ENCODE peak calls at places on chromosomes 12 and 14, in seven cellular contexts. O is Panc1; C is mammary epithelial cell; H is BE2C; T is adipocyte; V is CD8-positive, alpha-beta memory T cell; E is Caco-2. L is an unnamed sample.
A peak's percentile ranks its signal among the peaks of the same experiment; 100 is the strongest.

GRCh38 chr12:29191267-29191889 is 42.3 kb downstream of the FAR2 start:
- DNase-seq in O (no peak), C (no peak), H (no peak), T (no peak), V (no peak), E (no peak), L (no peak)

GRCh38 chr12:113214938-113215400 is 6.3 kb upstream of the TPCN1 start:
- DNase-seq in O (no peak), C (peak; percentile 95), H (no peak), T (peak; percentile 99), V (no peak), E (peak; percentile 48), L (no peak)

GRCh38 chr14:63605041-63605532 is 36.6 kb downstream of the WDR89 start:
- DNase-seq in O (no peak), C (peak; percentile 37), H (no peak), T (no peak), V (no peak), E (no peak), L (no peak)

GRCh38 chr14:63432228-63432627 is 110.9 kb downstream of the PPP2R5E start:
- DNase-seq in O (no peak), C (no peak), H (no peak), T (no peak), V (no peak), E (no peak), L (no peak)

GRCh38 chr12:25811656-25812126 is 146.8 kb upstream of the RASSF8 start:
- DNase-seq in O (peak; percentile 27), C (peak; percentile 52), H (no peak), T (no peak), V (no peak), E (no peak), L (no peak)

GRCh38 chr12:40013847-40014246 is 92.0 kb downstream of the SLC2A13 start:
- DNase-seq in O (no peak), C (no peak), H (no peak), T (no peak), V (no peak), E (no peak), L (no peak)

GRCh38 chr14:91330111-91330696 is 85.7 kb upstream of the GPR68 start:
- DNase-seq in O (no peak), C (no peak), H (no peak), T (no peak), V (no peak), E (no peak), L (no peak)

GRCh38 chr14:95577067-95577800 is 42.4 kb downstream of the GLRX5 start:
- DNase-seq in O (no peak), C (no peak), H (no peak), T (no peak), V (no peak), E (no peak), L (no peak)

GRCh38 chr12:88624911-88625310 is 44.6 kb upstream of the KITLG start:
- DNase-seq in O (no peak), C (peak; percentile 40), H (no peak), T (peak; percentile 82), V (no peak), E (no peak), L (no peak)

GRCh38 chr12:92065018-92065499 is 80.6 kb downstream of the BTG1 start:
- DNase-seq in O (no peak), C (no peak), H (no peak), T (peak; percentile 15), V (peak; percentile 58), E (no peak), L (no peak)

GRCh38 chr12:32486158-32486557 is 86.8 kb downstream of the FGD4 start:
- DNase-seq in O (no peak), C (peak; percentile 59), H (no peak), T (no peak), V (no peak), E (no peak), L (no peak)

GRCh38 chr12:3544296-3544965 is 53.4 kb downstream of the PRMT8 start:
- DNase-seq in O (no peak), C (no peak), H (no peak), T (no peak), V (no peak), E (peak; percentile 58), L (no peak)

GRCh38 chr12:45191239-45191638 is 24.7 kb upstream of the ANO6 start:
- DNase-seq in O (no peak), C (peak; percentile 29), H (no peak), T (peak; percentile 22), V (no peak), E (no peak), L (no peak)

GRCh38 chr12:57838594-57839302 is 7.8 kb downstream of the CTDSP2 start:
- DNase-seq in O (no peak), C (no peak), H (no peak), T (no peak), V (no peak), E (no peak), L (no peak)

GRCh38 chr12:75658286-75658685 is 146.9 kb upstream of the KRR1 start:
- DNase-seq in O (no peak), C (no peak), H (no peak), T (no peak), V (no peak), E (no peak), L (no peak)

GRCh38 chr12:75657866-75658265 is 146.5 kb upstream of the KRR1 start:
- DNase-seq in O (no peak), C (no peak), H (no peak), T (no peak), V (no peak), E (no peak), L (no peak)

GRCh38 chr12:75660805-75661404 is 149.5 kb upstream of the KRR1 start:
- DNase-seq in O (no peak), C (peak; percentile 89), H (no peak), T (no peak), V (no peak), E (no peak), L (no peak)

GRCh38 chr12:75660107-75660530 is 148.7 kb upstream of the KRR1 start:
- DNase-seq in O (no peak), C (peak; percentile 97), H (no peak), T (peak; percentile 48), V (no peak), E (no peak), L (no peak)

DNA sequence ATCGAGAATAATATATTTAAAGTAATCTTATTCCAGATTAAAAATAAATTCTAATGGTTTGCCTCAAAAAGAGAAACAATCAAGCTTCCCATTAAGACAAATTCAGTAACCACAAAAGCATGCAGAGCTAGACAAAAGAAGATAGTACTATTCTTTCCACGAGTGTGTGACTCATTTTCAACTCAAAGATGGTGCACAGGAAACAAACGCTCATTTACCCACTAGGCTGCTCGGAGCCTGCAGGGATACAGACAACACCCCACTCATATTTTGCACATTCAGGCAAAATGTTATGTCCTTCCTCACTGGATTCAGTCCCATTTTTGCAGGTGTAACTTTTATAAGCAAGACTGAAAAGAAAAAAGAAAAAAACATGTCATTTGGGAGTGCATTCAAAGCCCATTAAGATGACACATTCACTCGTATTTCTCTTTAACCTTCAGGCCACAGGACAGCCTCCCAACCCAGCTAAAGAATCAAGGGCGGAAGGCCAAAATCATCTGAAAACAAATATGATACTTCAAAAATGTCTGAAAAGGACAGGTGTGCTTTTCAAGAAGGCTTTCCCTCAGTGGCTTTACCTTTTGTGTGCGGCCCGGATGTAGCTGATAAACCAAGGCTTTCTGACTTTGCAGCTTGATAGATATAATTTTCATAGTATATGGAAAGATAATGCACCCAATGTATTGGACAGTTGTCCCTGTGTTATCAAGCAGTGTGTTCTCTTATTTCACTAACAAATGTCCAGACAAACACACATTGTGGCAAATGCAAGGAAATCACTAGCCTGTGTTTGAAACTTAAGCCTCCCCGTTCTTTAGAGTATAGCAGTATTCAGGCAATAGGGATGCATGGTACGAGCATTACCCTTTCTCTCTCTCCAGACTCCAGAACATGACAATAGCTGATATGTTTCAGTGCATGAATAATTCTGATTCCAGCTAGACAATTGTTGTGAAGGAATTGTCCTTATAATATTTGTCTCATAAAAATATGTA is 147.7 kb upstream of the KRR1 start:
- DNase-seq in O (no peak), C (peak; percentile 86), H (no peak), T (peak; percentile 63), V (no peak), E (no peak), L (no peak)
- H3K4me1 ChIP-seq in O (peaks cover 46% of the 10 kb centered on the region), C (peaks cover 66% of the 10 kb centered on the region), H (no peaks in the 10 kb centered on the region), T (peaks cover 8% of the 10 kb centered on the region), V (no peaks in the 10 kb centered on the region), E (no peaks in the 10 kb centered on the region), L (no peaks in the 10 kb centered on the region)

DNA sequence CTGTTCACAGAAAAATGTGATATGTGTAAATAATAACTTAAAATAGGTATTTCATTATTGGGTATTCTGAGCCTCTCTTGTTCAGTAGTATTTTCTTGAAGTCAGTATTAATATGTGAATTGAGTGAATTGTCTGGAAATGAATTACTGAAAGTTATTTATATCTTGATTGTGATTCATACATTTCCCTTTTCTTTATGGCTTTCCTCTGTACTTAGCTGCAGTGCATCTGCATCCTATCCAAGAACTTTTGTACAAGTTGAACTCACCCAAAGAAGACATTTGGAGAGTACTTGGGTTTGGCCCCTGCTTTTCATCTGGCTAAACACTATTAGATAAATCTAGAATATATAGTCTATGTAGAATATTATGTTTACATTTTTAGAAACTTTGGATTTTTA is 326.0 kb downstream of the RAD51B start:
- DNase-seq in O (no peak), C (no peak), H (no peak), T (peak; percentile 26), V (no peak), E (no peak), L (no peak)
- H3K4me1 ChIP-seq in O (peaks cover 8% of the 10 kb centered on the region), C (peaks cover 73% of the 10 kb centered on the region), H (no peaks in the 10 kb centered on the region), T (peaks cover 69% of the 10 kb centered on the region), V (no peaks in the 10 kb centered on the region), E (peaks cover 26% of the 10 kb centered on the region), L (no peaks in the 10 kb centered on the region)

DNA sequence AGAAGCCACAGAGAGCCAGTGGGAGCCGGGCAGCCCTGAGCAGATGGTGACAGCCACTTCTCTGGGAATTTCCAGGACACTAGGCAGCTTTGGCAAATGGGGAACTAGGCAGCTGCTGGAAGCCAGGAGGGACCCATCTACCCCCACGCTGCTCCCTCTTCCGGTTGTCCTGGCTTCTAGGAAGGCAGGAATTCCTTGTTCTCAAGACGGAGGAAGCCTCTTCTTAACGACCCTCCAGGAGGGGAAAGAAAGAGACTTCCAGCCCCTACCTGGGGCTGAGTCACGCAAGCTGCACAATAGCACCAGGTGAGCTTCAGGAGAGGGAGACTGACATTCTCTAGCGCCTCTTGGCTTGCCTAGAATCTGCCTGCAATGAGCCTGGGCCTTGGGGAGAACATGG is 141.5 kb downstream of the ANO2 start:
- DNase-seq in O (no peak), C (no peak), H (no peak), T (no peak), V (no peak), E (no peak), L (no peak)
- H3K4me1 ChIP-seq in O (no peaks in the 10 kb centered on the region), C (no peaks in the 10 kb centered on the region), H (no peaks in the 10 kb centered on the region), T (no peaks in the 10 kb centered on the region), V (no peaks in the 10 kb centered on the region), E (peaks cover 8% of the 10 kb centered on the region), L (no peaks in the 10 kb centered on the region)

GRCh38 chr14:56176530-56176929 is 58.3 kb downstream of the PELI2 start:
- DNase-seq in O (no peak), C (no peak), H (no peak), T (no peak), V (no peak), E (no peak), L (no peak)
- H3K4me1 ChIP-seq in O (no peaks in the 10 kb centered on the region), C (no peaks in the 10 kb centered on the region), H (no peaks in the 10 kb centered on the region), T (peaks cover 14% of the 10 kb centered on the region), V (peaks cover 9% of the 10 kb centered on the region), E (no peaks in the 10 kb centered on the region), L (peaks cover 12% of the 10 kb centered on the region)

DNA sequence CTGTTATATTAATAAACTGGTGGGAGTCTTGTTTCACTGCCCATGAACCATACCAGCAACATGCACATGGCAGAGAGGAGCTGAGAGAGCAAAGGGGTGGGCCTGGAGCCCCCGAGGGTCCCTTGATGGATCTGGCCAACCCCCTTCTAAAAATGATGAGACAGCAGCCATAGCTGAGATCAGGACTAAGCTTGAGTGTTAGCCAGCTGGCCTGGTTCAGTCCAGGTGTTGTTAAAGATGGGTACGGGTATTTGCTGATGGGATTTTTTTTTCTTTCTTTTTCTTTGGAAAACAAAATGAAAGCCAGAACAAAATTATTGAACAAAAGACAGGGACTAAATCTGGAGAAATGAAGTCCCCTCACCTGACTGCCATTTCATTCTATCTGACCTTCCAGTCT is 16.0 kb downstream of the PCBP2 start:
- DNase-seq in O (no peak), C (no peak), H (no peak), T (no peak), V (no peak), E (no peak), L (no peak)
- H3K4me1 ChIP-seq in O (peaks cover 5% of the 10 kb centered on the region), C (no peaks in the 10 kb centered on the region), H (peaks cover 2% of the 10 kb centered on the region), T (peaks cover 44% of the 10 kb centered on the region), V (peaks cover 7% of the 10 kb centered on the region), E (no peaks in the 10 kb centered on the region), L (peaks cover 13% of the 10 kb centered on the region)

L was measured in GM23338.